ENCODE peak calls at places on chromosomes 11 and 22, in four cellular contexts. One of them, this sample, is unnamed.

GRCh38 chr22:24189249-24190158 is 8.2 kb downstream of the SUSD2 start:
- DNase-seq in MM.1S: peak
- DNase-seq in CD4-positive, alpha-beta T cell: peak
- DNase-seq in epithelial cell of esophagus: peak
- DNase-seq in this sample: peak

GRCh38 chr11:77069336-77069968 is 2.7 kb downstream of the CAPN5 start:
- DNase-seq in MM.1S: no peak
- DNase-seq in CD4-positive, alpha-beta T cell: no peak
- DNase-seq in epithelial cell of esophagus: no peak
- DNase-seq in this sample: peak

GRCh38 chr22:32482708-32483107 is 8.1 kb downstream of the FBXO7 start:
- DNase-seq in MM.1S: no peak
- DNase-seq in CD4-positive, alpha-beta T cell: no peak
- DNase-seq in epithelial cell of esophagus: peak
- DNase-seq in this sample: no peak

GRCh38 chr11:20235164-20235563 is 74.9 kb upstream of the DBX1 start:
- DNase-seq in MM.1S: peak
- DNase-seq in CD4-positive, alpha-beta T cell: no peak
- DNase-seq in epithelial cell of esophagus: no peak
- DNase-seq in this sample: no peak

GRCh38 chr22:25777870-25778269 is 35.9 kb downstream of the MYO18B start:
- DNase-seq in MM.1S: no peak
- DNase-seq in CD4-positive, alpha-beta T cell: no peak
- DNase-seq in epithelial cell of esophagus: peak
- DNase-seq in this sample: no peak

GRCh38 chr11:130583866-130584265 is 135.4 kb downstream of the ADAMTS15 start:
- DNase-seq in MM.1S: no peak
- DNase-seq in CD4-positive, alpha-beta T cell: no peak
- DNase-seq in epithelial cell of esophagus: no peak
- DNase-seq in this sample: no peak

GRCh38 chr11:123304828-123305530 is 109.9 kb upstream of the CLMP start:
- DNase-seq in MM.1S: no peak
- DNase-seq in CD4-positive, alpha-beta T cell: no peak
- DNase-seq in epithelial cell of esophagus: no peak
- DNase-seq in this sample: no peak

GRCh38 chr11:26028294-26028954 is 303.5 kb upstream of the ANO3 start:
- DNase-seq in MM.1S: no peak
- DNase-seq in CD4-positive, alpha-beta T cell: no peak
- DNase-seq in epithelial cell of esophagus: peak
- DNase-seq in this sample: no peak

GRCh38 chr22:27615408-27615807 is 186.1 kb downstream of the MN1 start:
- DNase-seq in MM.1S: no peak
- DNase-seq in CD4-positive, alpha-beta T cell: no peak
- DNase-seq in epithelial cell of esophagus: no peak
- DNase-seq in this sample: no peak

GRCh38 chr11:1444321-1444720 is 42.3 kb downstream of the MOB2 start:
- DNase-seq in MM.1S: no peak
- DNase-seq in CD4-positive, alpha-beta T cell: no peak
- DNase-seq in epithelial cell of esophagus: no peak
- DNase-seq in this sample: no peak

GRCh38 chr11:126655807-126656128 is 300.3 kb downstream of the ST3GAL4 start:
- DNase-seq in MM.1S: no peak
- DNase-seq in CD4-positive, alpha-beta T cell: no peak
- DNase-seq in epithelial cell of esophagus: peak
- DNase-seq in this sample: no peak

GRCh38 chr22:49026476-49027121 is 801.1 kb downstream of the BRD1 start:
- DNase-seq in MM.1S: no peak
- DNase-seq in CD4-positive, alpha-beta T cell: no peak
- DNase-seq in epithelial cell of esophagus: no peak
- DNase-seq in this sample: no peak

GRCh38 chr22:49052023-49052538 is 775.6 kb downstream of the BRD1 start:
- DNase-seq in MM.1S: no peak
- DNase-seq in CD4-positive, alpha-beta T cell: peak
- DNase-seq in epithelial cell of esophagus: no peak
- DNase-seq in this sample: no peak

GRCh38 chr11:47714554-47715081 is 551 bp downstream of the AGBL2 start:
- DNase-seq in MM.1S: no peak
- DNase-seq in CD4-positive, alpha-beta T cell: peak
- DNase-seq in epithelial cell of esophagus: peak
- DNase-seq in this sample: no peak

GRCh38 chr11:85137597-85137996 is 489.5 kb downstream of the DLG2 start:
- DNase-seq in MM.1S: no peak
- DNase-seq in CD4-positive, alpha-beta T cell: no peak
- DNase-seq in epithelial cell of esophagus: no peak
- DNase-seq in this sample: no peak

GRCh38 chr11:581752-582151 is 5.5 kb downstream of the PHRF1 start:
- DNase-seq in MM.1S: no peak
- DNase-seq in CD4-positive, alpha-beta T cell: no peak
- DNase-seq in epithelial cell of esophagus: no peak
- DNase-seq in this sample: no peak

GRCh38 chr22:43925433-43926348 is 2.1 kb downstream of the PNPLA3 start:
- DNase-seq in MM.1S: no peak
- DNase-seq in CD4-positive, alpha-beta T cell: no peak
- DNase-seq in epithelial cell of esophagus: peak
- DNase-seq in this sample: no peak

GRCh38 chr11:44104472-44105294 is 9.2 kb downstream of the EXT2 start:
- DNase-seq in MM.1S: no peak
- DNase-seq in CD4-positive, alpha-beta T cell: no peak
- DNase-seq in epithelial cell of esophagus: peak
- DNase-seq in this sample: no peak

GRCh38 chr11:1112351-1113191 is 37.9 kb downstream of the MUC2 start:
- DNase-seq in MM.1S: no peak
- DNase-seq in CD4-positive, alpha-beta T cell: no peak
- DNase-seq in epithelial cell of esophagus: no peak
- DNase-seq in this sample: no peak

GRCh38 chr11:35009191-35009940 is 92.9 kb downstream of the PDHX start:
- DNase-seq in MM.1S: no peak
- DNase-seq in CD4-positive, alpha-beta T cell: no peak
- DNase-seq in epithelial cell of esophagus: peak
- DNase-seq in this sample: no peak

GRCh38 chr11:107689317-107690202 is 22.3 kb downstream of the SLN start:
- DNase-seq in MM.1S: peak
- DNase-seq in CD4-positive, alpha-beta T cell: peak
- DNase-seq in epithelial cell of esophagus: peak
- DNase-seq in this sample: peak

GRCh38 chr11:133907841-133908241 is 48.9 kb downstream of the IGSF9B start:
- DNase-seq in MM.1S: no peak
- DNase-seq in CD4-positive, alpha-beta T cell: no peak
- DNase-seq in epithelial cell of esophagus: no peak
- DNase-seq in this sample: no peak

GRCh38 chr11:12506502-12506921 is 129.1 kb downstream of the PARVA start:
- DNase-seq in MM.1S: no peak
- DNase-seq in CD4-positive, alpha-beta T cell: no peak
- DNase-seq in epithelial cell of esophagus: peak
- DNase-seq in this sample: no peak

GRCh38 chr11:29518389-29519174 is 498.2 kb downstream of the KCNA4 start:
- DNase-seq in MM.1S: peak
- DNase-seq in CD4-positive, alpha-beta T cell: no peak
- DNase-seq in epithelial cell of esophagus: peak
- DNase-seq in this sample: no peak

DNA sequence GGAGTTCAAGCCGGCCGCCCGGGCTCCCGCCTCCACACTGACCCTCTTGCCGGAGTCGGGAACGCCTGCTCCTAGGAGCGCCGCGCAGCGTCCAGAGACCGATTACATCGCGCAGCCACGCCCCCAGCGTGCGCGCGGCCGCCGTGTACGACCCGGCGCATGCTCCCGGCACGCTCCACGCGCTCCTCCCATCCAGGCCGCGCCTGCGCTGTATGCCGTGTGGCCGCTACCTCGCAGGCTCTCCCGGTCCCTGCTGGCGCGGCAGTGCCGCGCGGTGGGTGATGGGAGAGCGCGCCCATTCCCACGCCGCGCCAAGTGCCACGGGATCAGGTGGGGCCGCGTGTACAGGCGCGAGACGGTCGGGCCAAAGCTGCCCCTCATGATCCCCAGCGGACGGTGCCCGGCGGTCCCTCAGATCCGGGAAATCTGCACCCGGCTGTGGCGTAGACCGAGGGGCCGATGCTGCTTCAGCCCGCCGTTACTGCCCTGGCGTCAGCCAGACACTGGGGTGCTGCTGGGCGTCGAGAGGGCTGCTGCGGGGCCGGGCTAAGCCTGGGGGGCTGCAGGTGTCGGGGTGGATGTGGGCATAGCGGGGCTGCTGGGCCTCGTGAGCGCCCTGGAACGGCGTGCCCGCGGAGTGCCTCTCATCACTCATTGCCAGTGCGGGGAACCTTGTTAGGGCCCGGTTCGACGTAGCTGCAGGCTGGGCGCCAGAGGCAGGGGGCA is at the start of the genes GNB1L and RTL10:
- DNase-seq in MM.1S: peak
- DNase-seq in CD4-positive, alpha-beta T cell: peak
- DNase-seq in epithelial cell of esophagus: peak
- DNase-seq in this sample: peak
- TF ChIP-seq CTCF in MM.1S: no peak
- TF ChIP-seq CTCF in CD4-positive, alpha-beta T cell: no peak
- TF ChIP-seq CTCF in epithelial cell of esophagus: no peak
- TF ChIP-seq CTCF in this sample: no peak

DNA sequence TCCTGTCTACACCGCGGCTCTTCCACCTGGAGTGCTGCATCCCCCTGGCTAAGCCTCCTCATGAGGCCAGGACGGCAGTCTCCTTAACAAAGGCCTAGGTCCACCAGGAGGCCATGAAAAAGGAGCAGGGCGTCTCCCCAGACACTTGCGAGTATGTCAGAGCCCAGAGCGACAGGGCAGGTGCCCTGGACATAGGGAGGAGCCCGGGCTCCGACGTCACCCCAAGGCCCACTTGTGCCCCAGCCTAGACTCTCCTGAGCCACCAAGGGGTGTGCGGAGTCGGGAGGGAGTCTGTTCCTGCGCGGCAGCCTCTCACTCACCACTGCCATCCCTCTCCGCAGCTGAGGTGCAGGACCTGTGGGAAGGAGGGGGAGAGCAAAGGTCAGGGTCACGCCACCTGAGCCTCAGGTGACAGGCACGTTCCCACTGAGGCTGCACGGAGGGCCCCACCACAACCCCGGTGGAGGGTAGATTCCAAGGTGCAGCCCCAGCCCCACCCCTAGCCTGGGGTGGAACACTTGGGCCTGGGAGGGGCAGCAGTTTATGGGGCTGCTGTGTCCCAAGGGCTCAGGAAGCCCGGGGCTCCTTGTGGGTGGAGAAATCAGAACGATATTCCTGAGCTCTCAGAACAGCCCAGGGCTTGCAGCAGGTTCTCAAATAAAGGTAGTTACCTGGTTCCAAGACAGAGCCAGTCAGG is 10.6 kb downstream of the PRODH start:
- DNase-seq in MM.1S: no peak
- DNase-seq in CD4-positive, alpha-beta T cell: no peak
- DNase-seq in epithelial cell of esophagus: no peak
- DNase-seq in this sample: no peak
- TF ChIP-seq CTCF in MM.1S: no peak
- TF ChIP-seq CTCF in CD4-positive, alpha-beta T cell: no peak
- TF ChIP-seq CTCF in epithelial cell of esophagus: no peak
- TF ChIP-seq CTCF in this sample: no peak

GRCh38 chr11:2511421-2512369 is 66.9 kb downstream of the KCNQ1 start:
- DNase-seq in MM.1S: no peak
- DNase-seq in CD4-positive, alpha-beta T cell: no peak
- DNase-seq in epithelial cell of esophagus: no peak
- DNase-seq in this sample: peak

GRCh38 chr11:2512431-2513407 is 67.9 kb downstream of the KCNQ1 start:
- DNase-seq in MM.1S: no peak
- DNase-seq in CD4-positive, alpha-beta T cell: no peak
- DNase-seq in epithelial cell of esophagus: no peak
- DNase-seq in this sample: peak

GRCh38 chr11:2510626-2511402 is 66.0 kb downstream of the KCNQ1 start:
- DNase-seq in MM.1S: no peak
- DNase-seq in CD4-positive, alpha-beta T cell: no peak
- DNase-seq in epithelial cell of esophagus: no peak
- DNase-seq in this sample: peak

GRCh38 chr11:2515401-2516275 is 70.8 kb downstream of the KCNQ1 start:
- DNase-seq in MM.1S: no peak
- DNase-seq in CD4-positive, alpha-beta T cell: no peak
- DNase-seq in epithelial cell of esophagus: no peak
- DNase-seq in this sample: peak

DNA sequence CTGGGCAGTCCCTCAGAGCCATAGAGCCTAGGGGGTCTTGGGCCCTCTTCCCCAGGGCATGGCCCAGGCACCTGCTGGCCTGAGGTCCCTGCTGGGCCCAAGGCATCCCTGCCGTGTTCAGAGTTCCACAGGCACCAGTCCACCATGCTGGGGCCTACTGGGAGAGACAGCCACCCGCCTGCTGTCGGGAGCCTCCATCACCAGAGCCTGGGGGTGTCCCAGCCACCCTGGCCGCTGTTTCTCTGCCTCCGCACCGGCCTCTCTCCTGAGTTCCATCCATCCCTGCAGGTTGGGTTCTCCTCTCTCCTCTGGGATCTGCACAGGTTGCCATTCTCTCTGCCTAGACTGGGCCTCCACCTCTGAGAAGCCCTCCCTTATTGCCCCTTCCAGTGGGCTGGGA is 68.6 kb downstream of the KCNQ1 start:
- DNase-seq in MM.1S: no peak
- DNase-seq in CD4-positive, alpha-beta T cell: no peak
- DNase-seq in epithelial cell of esophagus: no peak
- DNase-seq in this sample: peak
- TF ChIP-seq CTCF in MM.1S: no peak
- TF ChIP-seq CTCF in CD4-positive, alpha-beta T cell: no peak
- TF ChIP-seq CTCF in epithelial cell of esophagus: no peak
- TF ChIP-seq CTCF in this sample: no peak

GRCh38 chr22:40251106-40251505 is 73.4 kb downstream of the TNRC6B start:
- DNase-seq in MM.1S: no peak
- DNase-seq in CD4-positive, alpha-beta T cell: no peak
- DNase-seq in epithelial cell of esophagus: no peak
- DNase-seq in this sample: no peak
- TF ChIP-seq CTCF in MM.1S: no peak
- TF ChIP-seq CTCF in CD4-positive, alpha-beta T cell: no peak
- TF ChIP-seq CTCF in epithelial cell of esophagus: no peak
- TF ChIP-seq CTCF in this sample: no peak

DNA sequence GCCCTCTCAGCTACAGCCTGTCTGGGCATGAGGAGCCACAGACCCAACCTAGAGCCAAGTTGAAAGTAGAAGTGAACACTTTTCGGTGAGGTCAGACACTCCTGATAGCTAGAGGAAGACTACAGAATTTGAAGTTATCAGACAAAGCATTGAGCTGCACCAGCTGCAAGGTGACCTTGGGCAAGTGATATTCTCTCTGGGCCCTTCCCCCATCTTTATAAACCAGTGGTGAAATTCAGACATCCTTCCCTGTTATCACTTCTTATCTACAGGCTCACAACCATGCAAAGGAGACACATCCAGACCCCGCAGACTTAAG is 8.0 kb upstream of the PMM1 start:
- DNase-seq in MM.1S: no peak
- DNase-seq in CD4-positive, alpha-beta T cell: no peak
- DNase-seq in epithelial cell of esophagus: no peak
- DNase-seq in this sample: no peak
- TF ChIP-seq CTCF in MM.1S: no peak
- TF ChIP-seq CTCF in CD4-positive, alpha-beta T cell: no peak
- TF ChIP-seq CTCF in epithelial cell of esophagus: no peak
- TF ChIP-seq CTCF in this sample: no peak

DNA sequence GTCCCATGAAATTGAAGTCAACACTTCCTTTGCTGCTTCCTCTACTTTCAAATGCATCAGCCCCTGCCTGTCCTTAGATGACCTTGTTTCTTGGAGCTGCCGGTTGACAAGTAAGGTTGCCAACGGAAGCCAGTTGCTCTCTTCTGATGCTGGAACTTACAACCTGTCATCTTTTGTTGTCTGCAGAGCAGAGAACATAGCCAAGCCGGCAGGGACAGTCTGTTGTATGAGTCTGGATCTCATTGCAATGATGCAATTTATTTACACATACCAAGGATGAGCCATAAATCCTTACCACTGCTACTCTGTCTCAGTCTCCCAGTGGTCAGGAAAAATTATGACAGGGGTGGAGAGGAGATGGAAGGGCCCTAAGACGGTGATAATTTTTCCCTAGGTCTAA is 151.4 kb downstream of the BLID start:
- DNase-seq in MM.1S: no peak
- DNase-seq in CD4-positive, alpha-beta T cell: no peak
- DNase-seq in epithelial cell of esophagus: peak
- DNase-seq in this sample: no peak
- TF ChIP-seq CTCF in MM.1S: no peak
- TF ChIP-seq CTCF in CD4-positive, alpha-beta T cell: no peak
- TF ChIP-seq CTCF in epithelial cell of esophagus: no peak
- TF ChIP-seq CTCF in this sample: no peak

This sample was measured in activated B cell treated with CpG ODN at 0.5 μM for 24 hours.